ENCODE peak calls at places on chromosomes 11 and 22, in seven cellular contexts. A is GOT3, O is tibial nerve, N is NCI-H1092 treated with DMSO at 0.1 percent for 48 hours, X is omental fat pad, M is frontal cortex, G is GM18507. S is an unnamed sample.

GRCh38 chr11:69520186-69520585 is 38.7 kb downstream of the LINC01488 start:
- DNase-seq in A (no peak), O (no peak), N (no peak), X (no peak), M (no peak), G (no peak), S (no peak)

GRCh38 chr11:16788141-16789060 is 50.0 kb downstream of the C11orf58 start:
- DNase-seq in A (peak; percentile 14), O (peak; percentile 66), N (peak; percentile 37), X (peak; percentile 67), M (peak; percentile 39), G (peak; percentile 32), S (no peak)

GRCh38 chr22:30308096-30308495 is 18.6 kb downstream of the TBC1D10A start:
- DNase-seq in A (no peak), O (no peak), N (no peak), X (no peak), M (no peak), G (no peak), S (no peak)

GRCh38 chr11:27688076-27688475 is 12.2 kb downstream of the BDNF start:
- DNase-seq in A (no peak), O (no peak), N (no peak), X (no peak), M (no peak), G (no peak), S (no peak)

GRCh38 chr11:65575568-65576231 is at the start of gene EHBP1L1:
- DNase-seq in A (no peak), O (no peak), N (no peak), X (no peak), M (peak; percentile 82), G (peak; percentile 71), S (no peak)

GRCh38 chr22:39223091-39223710 is 21.6 kb downstream of the PDGFB start:
- DNase-seq in A (no peak), O (no peak), N (no peak), X (no peak), M (no peak), G (no peak), S (no peak)

GRCh38 chr11:87265915-87266314 is 228.2 kb downstream of the TMEM135 start:
- DNase-seq in A (no peak), O (no peak), N (no peak), X (no peak), M (no peak), G (no peak), S (no peak)

GRCh38 chr11:21817677-21818076 is 375.2 kb upstream of the ANO5 start:
- DNase-seq in A (no peak), O (no peak), N (no peak), X (no peak), M (no peak), G (no peak), S (no peak)

GRCh38 chr22:42919199-42919598 is 62.1 kb upstream of the ARFGAP3 start:
- DNase-seq in A (no peak), O (no peak), N (no peak), X (no peak), M (no peak), G (no peak), S (no peak)

GRCh38 chr11:71284525-71285092 is 32.2 kb upstream of the SHANK2 start:
- DNase-seq in A (no peak), O (no peak), N (peak; percentile 60), X (no peak), M (no peak), G (no peak), S (no peak)

GRCh38 chr11:35953081-35953480 is 9.2 kb downstream of the LDLRAD3 start:
- DNase-seq in A (no peak), O (no peak), N (peak; percentile 16), X (no peak), M (no peak), G (no peak), S (no peak)

GRCh38 chr11:13962562-13963168 is at the start of gene SPON1:
- DNase-seq in A (no peak), O (no peak), N (peak; percentile 35), X (no peak), M (peak; percentile 47), G (no peak), S (no peak)

GRCh38 chr11:7256943-7257342 is 5.2 kb downstream of the SYT9 start:
- DNase-seq in A (no peak), O (no peak), N (no peak), X (no peak), M (no peak), G (no peak), S (no peak)

GRCh38 chr11:57150454-57150917 is 31.3 kb upstream of the LRRC55 start:
- DNase-seq in A (no peak), O (peak; percentile 7), N (no peak), X (no peak), M (no peak), G (no peak), S (no peak)

GRCh38 chr11:23554002-23554401 is 693.7 kb upstream of the CCDC179 start:
- DNase-seq in A (no peak), O (no peak), N (no peak), X (no peak), M (no peak), G (no peak), S (no peak)

GRCh38 chr22:44837481-44837880 is 85.1 kb downstream of the ARHGAP8 start:
- DNase-seq in A (no peak), O (no peak), N (no peak), X (no peak), M (no peak), G (no peak), S (no peak)

GRCh38 chr11:41431784-41432183 is 27.7 kb downstream of the LRRC4C start:
- DNase-seq in A (no peak), O (no peak), N (peak; percentile 20), X (no peak), M (no peak), G (no peak), S (no peak)

S was measured in GM04504.